ENCODE peak calls at places on chromosomes 4 and X, in eight cellular contexts. One of them, this sample, is unnamed.

GRCh38 chr4:137124278-137124932 is 407.9 kb downstream of the PCDH18 start:
- DNase-seq in CD4-positive, alpha-beta T cell: no peak
- DNase-seq in CD8-positive, alpha-beta memory T cell: no peak
- DNase-seq in neural progenitor cell: peak
- DNase-seq in CD4-positive, alpha-beta memory T cell: no peak
- DNase-seq in thoracic aorta: no peak
- DNase-seq in uterus: peak
- DNase-seq in left ventricle myocardium inferior: no peak
- DNase-seq in this sample: no peak

GRCh38 chr4:87019898-87020297 is 85.1 kb downstream of the AFF1 start:
- DNase-seq in thoracic aorta: no peak
- DNase-seq in left ventricle myocardium inferior: no peak
- DNase-seq in CD4-positive, alpha-beta memory T cell: no peak
- DNase-seq in neural progenitor cell: no peak
- DNase-seq in uterus: no peak
- DNase-seq in CD8-positive, alpha-beta memory T cell: no peak
- DNase-seq in CD4-positive, alpha-beta T cell: no peak
- DNase-seq in this sample: no peak

GRCh38 chr4:180571516-180571915 is 1671.7 kb upstream of the TENM3 start:
- DNase-seq in left ventricle myocardium inferior: no peak
- DNase-seq in uterus: no peak
- DNase-seq in CD4-positive, alpha-beta memory T cell: no peak
- DNase-seq in CD8-positive, alpha-beta memory T cell: no peak
- DNase-seq in neural progenitor cell: no peak
- DNase-seq in CD4-positive, alpha-beta T cell: no peak
- DNase-seq in thoracic aorta: no peak
- DNase-seq in this sample: no peak

GRCh38 chrX:119721487-119721886 is 28.5 kb upstream of the SEPTIN6 start:
- DNase-seq in thoracic aorta: no peak
- DNase-seq in uterus: no peak
- DNase-seq in left ventricle myocardium inferior: no peak
- DNase-seq in CD4-positive, alpha-beta T cell: no peak
- DNase-seq in CD4-positive, alpha-beta memory T cell: no peak
- DNase-seq in neural progenitor cell: no peak
- DNase-seq in CD8-positive, alpha-beta memory T cell: no peak
- DNase-seq in this sample: no peak

GRCh38 chr4:80266902-80267380 is 477 bp downstream of the FGF5 start:
- DNase-seq in CD4-positive, alpha-beta memory T cell: no peak
- DNase-seq in left ventricle myocardium inferior: no peak
- DNase-seq in CD4-positive, alpha-beta T cell: no peak
- DNase-seq in CD8-positive, alpha-beta memory T cell: no peak
- DNase-seq in uterus: peak
- DNase-seq in neural progenitor cell: peak
- DNase-seq in thoracic aorta: no peak
- DNase-seq in this sample: no peak

GRCh38 chr4:105189855-105190650 is 43.4 kb downstream of the TET2 start:
- DNase-seq in CD4-positive, alpha-beta T cell: no peak
- DNase-seq in thoracic aorta: no peak
- DNase-seq in CD4-positive, alpha-beta memory T cell: no peak
- DNase-seq in neural progenitor cell: no peak
- DNase-seq in uterus: no peak
- DNase-seq in left ventricle myocardium inferior: no peak
- DNase-seq in CD8-positive, alpha-beta memory T cell: no peak
- DNase-seq in this sample: no peak

GRCh38 chr4:81498046-81498445 is 26.3 kb upstream of the RASGEF1B start:
- DNase-seq in CD4-positive, alpha-beta memory T cell: no peak
- DNase-seq in left ventricle myocardium inferior: no peak
- DNase-seq in CD4-positive, alpha-beta T cell: no peak
- DNase-seq in uterus: no peak
- DNase-seq in CD8-positive, alpha-beta memory T cell: no peak
- DNase-seq in thoracic aorta: no peak
- DNase-seq in neural progenitor cell: no peak
- DNase-seq in this sample: no peak

GRCh38 chrX:768596-768995 is 138.0 kb downstream of the SHOX start:
- DNase-seq in left ventricle myocardium inferior: no peak
- DNase-seq in CD4-positive, alpha-beta memory T cell: no peak
- DNase-seq in neural progenitor cell: no peak
- DNase-seq in CD4-positive, alpha-beta T cell: no peak
- DNase-seq in uterus: no peak
- DNase-seq in CD8-positive, alpha-beta memory T cell: no peak
- DNase-seq in thoracic aorta: no peak
- DNase-seq in this sample: no peak

GRCh38 chr4:179624768-179625181 is 2182.5 kb upstream of the AGA start:
- DNase-seq in left ventricle myocardium inferior: no peak
- DNase-seq in CD4-positive, alpha-beta memory T cell: no peak
- DNase-seq in CD4-positive, alpha-beta T cell: no peak
- DNase-seq in CD8-positive, alpha-beta memory T cell: no peak
- DNase-seq in uterus: no peak
- DNase-seq in neural progenitor cell: peak
- DNase-seq in thoracic aorta: no peak
- DNase-seq in this sample: no peak

GRCh38 chrX:138485767-138486166 is 225.8 kb downstream of the FGF13 start:
- DNase-seq in CD4-positive, alpha-beta memory T cell: no peak
- DNase-seq in CD8-positive, alpha-beta memory T cell: no peak
- DNase-seq in thoracic aorta: no peak
- DNase-seq in left ventricle myocardium inferior: no peak
- DNase-seq in CD4-positive, alpha-beta T cell: no peak
- DNase-seq in neural progenitor cell: no peak
- DNase-seq in uterus: no peak
- DNase-seq in this sample: no peak

GRCh38 chrX:109974906-109975655 is 27.8 kb upstream of the TMEM164 start:
- DNase-seq in CD4-positive, alpha-beta memory T cell: no peak
- DNase-seq in CD4-positive, alpha-beta T cell: no peak
- DNase-seq in neural progenitor cell: no peak
- DNase-seq in left ventricle myocardium inferior: no peak
- DNase-seq in uterus: no peak
- DNase-seq in thoracic aorta: no peak
- DNase-seq in CD8-positive, alpha-beta memory T cell: no peak
- DNase-seq in this sample: no peak

GRCh38 chr4:54543088-54543795 is 114.5 kb upstream of the KIT start:
- DNase-seq in CD8-positive, alpha-beta memory T cell: no peak
- DNase-seq in CD4-positive, alpha-beta memory T cell: no peak
- DNase-seq in neural progenitor cell: no peak
- DNase-seq in uterus: no peak
- DNase-seq in thoracic aorta: no peak
- DNase-seq in left ventricle myocardium inferior: no peak
- DNase-seq in CD4-positive, alpha-beta T cell: no peak
- DNase-seq in this sample: peak

GRCh38 chr4:5143306-5143861 is 92.1 kb downstream of the STK32B start:
- DNase-seq in CD8-positive, alpha-beta memory T cell: no peak
- DNase-seq in thoracic aorta: no peak
- DNase-seq in CD4-positive, alpha-beta memory T cell: no peak
- DNase-seq in CD4-positive, alpha-beta T cell: no peak
- DNase-seq in left ventricle myocardium inferior: no peak
- DNase-seq in uterus: no peak
- DNase-seq in neural progenitor cell: no peak
- DNase-seq in this sample: no peak

GRCh38 chrX:135086197-135086854 is 34.0 kb downstream of the ETDB start:
- DNase-seq in left ventricle myocardium inferior: no peak
- DNase-seq in uterus: peak
- DNase-seq in thoracic aorta: no peak
- DNase-seq in CD8-positive, alpha-beta memory T cell: peak
- DNase-seq in CD4-positive, alpha-beta memory T cell: peak
- DNase-seq in neural progenitor cell: peak
- DNase-seq in CD4-positive, alpha-beta T cell: no peak
- DNase-seq in this sample: peak

GRCh38 chr4:83361416-83362196 is 27.0 kb upstream of the HPSE start:
- DNase-seq in left ventricle myocardium inferior: no peak
- DNase-seq in uterus: no peak
- DNase-seq in CD4-positive, alpha-beta T cell: no peak
- DNase-seq in neural progenitor cell: no peak
- DNase-seq in CD8-positive, alpha-beta memory T cell: no peak
- DNase-seq in CD4-positive, alpha-beta memory T cell: no peak
- DNase-seq in thoracic aorta: no peak
- DNase-seq in this sample: no peak

DNA sequence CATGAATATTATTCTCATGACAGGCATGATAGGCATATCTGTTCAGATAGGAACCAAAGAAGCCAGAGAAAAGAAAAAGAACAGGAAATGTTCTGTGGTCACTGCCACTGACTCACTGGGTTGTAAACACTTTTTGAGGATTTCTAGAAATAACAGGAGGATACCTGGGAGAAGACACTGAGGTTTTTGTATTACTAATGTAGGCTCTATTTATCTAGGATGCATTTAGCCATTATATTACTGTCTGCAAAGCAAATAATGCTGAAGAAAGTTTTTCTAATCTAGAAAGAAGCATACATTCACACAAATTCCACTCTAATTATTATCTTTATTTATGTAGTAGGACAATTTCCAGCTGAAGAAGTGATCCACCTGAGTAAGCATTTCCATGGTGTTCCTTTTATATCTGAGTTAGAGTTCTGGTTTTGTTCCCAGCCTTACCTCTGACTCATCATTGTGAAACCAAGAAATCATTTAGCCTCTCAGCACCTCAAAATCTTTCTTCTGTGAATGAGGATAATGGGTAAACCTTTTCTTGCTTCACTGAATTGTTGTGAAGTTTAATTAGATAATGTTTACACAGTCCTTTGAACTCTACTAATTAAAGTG is 40.2 kb upstream of the EPGN start:
- DNase-seq in neural progenitor cell: no peak
- DNase-seq in uterus: no peak
- DNase-seq in CD8-positive, alpha-beta memory T cell: no peak
- DNase-seq in thoracic aorta: no peak
- DNase-seq in left ventricle myocardium inferior: no peak
- DNase-seq in CD4-positive, alpha-beta memory T cell: no peak
- DNase-seq in CD4-positive, alpha-beta T cell: no peak
- DNase-seq in this sample: peak
- H3K27ac ChIP-seq in neural progenitor cell: no peak
- H3K27ac ChIP-seq in uterus: no peak
- H3K27ac ChIP-seq in CD8-positive, alpha-beta memory T cell: no peak
- H3K27ac ChIP-seq in thoracic aorta: no peak
- H3K27ac ChIP-seq in left ventricle myocardium inferior: no peak
- H3K27ac ChIP-seq in CD4-positive, alpha-beta memory T cell: no peak
- H3K27ac ChIP-seq in CD4-positive, alpha-beta T cell: no peak
- H3K27ac ChIP-seq in this sample: peak

GRCh38 chr4:42709392-42710065 is 52.6 kb upstream of the ATP8A1 start:
- DNase-seq in uterus: no peak
- DNase-seq in neural progenitor cell: no peak
- DNase-seq in CD4-positive, alpha-beta memory T cell: no peak
- DNase-seq in CD8-positive, alpha-beta memory T cell: no peak
- DNase-seq in CD4-positive, alpha-beta T cell: no peak
- DNase-seq in thoracic aorta: no peak
- DNase-seq in left ventricle myocardium inferior: no peak
- DNase-seq in this sample: no peak

GRCh38 chr4:42706086-42706485 is 49.2 kb upstream of the ATP8A1 start:
- DNase-seq in CD4-positive, alpha-beta memory T cell: no peak
- DNase-seq in CD8-positive, alpha-beta memory T cell: no peak
- DNase-seq in thoracic aorta: no peak
- DNase-seq in uterus: no peak
- DNase-seq in CD4-positive, alpha-beta T cell: no peak
- DNase-seq in neural progenitor cell: no peak
- DNase-seq in left ventricle myocardium inferior: no peak
- DNase-seq in this sample: no peak

GRCh38 chr4:42710329-42710728 is 53.4 kb upstream of the ATP8A1 start:
- DNase-seq in CD4-positive, alpha-beta T cell: no peak
- DNase-seq in thoracic aorta: no peak
- DNase-seq in left ventricle myocardium inferior: no peak
- DNase-seq in CD8-positive, alpha-beta memory T cell: no peak
- DNase-seq in neural progenitor cell: peak
- DNase-seq in CD4-positive, alpha-beta memory T cell: no peak
- DNase-seq in uterus: no peak
- DNase-seq in this sample: no peak

GRCh38 chr4:42710761-42711160 is 53.9 kb upstream of the ATP8A1 start:
- DNase-seq in uterus: no peak
- DNase-seq in CD4-positive, alpha-beta memory T cell: no peak
- DNase-seq in thoracic aorta: no peak
- DNase-seq in left ventricle myocardium inferior: no peak
- DNase-seq in CD4-positive, alpha-beta T cell: no peak
- DNase-seq in neural progenitor cell: no peak
- DNase-seq in CD8-positive, alpha-beta memory T cell: no peak
- DNase-seq in this sample: no peak

DNA sequence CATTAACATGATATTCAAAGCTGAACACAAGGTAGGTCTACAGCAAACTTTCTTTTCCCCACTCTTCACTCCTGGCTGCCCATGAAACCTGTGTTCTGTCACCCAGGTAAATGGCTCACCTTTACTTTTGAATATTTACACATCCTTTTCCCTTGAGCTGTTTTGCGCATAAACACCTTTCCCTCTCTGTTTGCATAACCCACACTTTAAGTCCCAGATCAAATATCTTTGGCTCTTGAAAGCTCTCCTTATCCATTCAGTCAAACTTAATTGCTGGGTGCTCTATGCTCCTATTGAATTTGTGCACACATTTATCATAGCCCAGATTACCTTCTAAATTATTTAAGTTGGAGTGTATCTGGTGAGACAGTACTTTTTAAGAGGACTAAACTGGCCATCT is 51.7 kb upstream of the ATP8A1 start:
- DNase-seq in left ventricle myocardium inferior: no peak
- DNase-seq in uterus: no peak
- DNase-seq in thoracic aorta: no peak
- DNase-seq in CD8-positive, alpha-beta memory T cell: no peak
- DNase-seq in CD4-positive, alpha-beta T cell: no peak
- DNase-seq in CD4-positive, alpha-beta memory T cell: no peak
- DNase-seq in neural progenitor cell: no peak
- DNase-seq in this sample: no peak
- H3K27ac ChIP-seq in left ventricle myocardium inferior: no peak
- H3K27ac ChIP-seq in uterus: no peak
- H3K27ac ChIP-seq in thoracic aorta: no peak
- H3K27ac ChIP-seq in CD8-positive, alpha-beta memory T cell: no peak
- H3K27ac ChIP-seq in CD4-positive, alpha-beta T cell: no peak
- H3K27ac ChIP-seq in CD4-positive, alpha-beta memory T cell: no peak
- H3K27ac ChIP-seq in neural progenitor cell: no peak
- H3K27ac ChIP-seq in this sample: no peak

DNA sequence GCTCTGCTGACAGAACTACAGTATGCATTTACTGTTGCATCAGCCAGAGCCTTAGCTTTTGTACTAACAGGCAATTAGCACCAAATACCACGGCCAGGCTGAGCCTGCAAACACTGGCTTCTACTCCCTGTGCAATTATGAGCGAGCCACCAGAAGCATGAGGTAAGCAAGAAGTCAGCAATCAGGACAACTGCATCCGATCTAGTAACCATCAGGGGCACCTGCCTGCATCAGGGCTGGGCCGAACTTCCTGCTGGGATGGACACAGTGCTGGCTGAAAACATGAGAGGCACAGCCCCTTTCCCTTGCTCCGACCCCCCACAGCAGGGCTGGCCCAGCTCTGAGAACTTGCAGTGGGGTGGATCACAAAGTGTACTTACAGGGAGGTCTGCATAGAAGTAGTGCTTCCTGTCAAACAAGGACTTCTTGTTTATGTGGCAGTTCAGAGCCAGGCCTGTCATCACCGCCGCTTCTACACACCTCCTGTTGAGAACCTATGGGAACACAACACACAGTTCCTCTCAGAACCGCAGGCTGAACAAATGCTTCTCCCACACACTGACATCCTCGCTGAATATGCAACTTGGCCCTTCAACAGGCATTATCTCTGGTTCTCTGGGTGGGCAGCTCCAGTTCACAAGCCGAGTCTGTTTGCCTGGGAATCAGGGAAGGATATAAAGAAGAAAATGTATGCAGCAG is 41.6 kb downstream of the GATB start:
- DNase-seq in thoracic aorta: no peak
- DNase-seq in CD4-positive, alpha-beta T cell: no peak
- DNase-seq in neural progenitor cell: peak
- DNase-seq in CD8-positive, alpha-beta memory T cell: no peak
- DNase-seq in uterus: no peak
- DNase-seq in CD4-positive, alpha-beta memory T cell: no peak
- DNase-seq in left ventricle myocardium inferior: peak
- DNase-seq in this sample: no peak
- H3K27ac ChIP-seq in thoracic aorta: no peak
- H3K27ac ChIP-seq in CD4-positive, alpha-beta T cell: no peak
- H3K27ac ChIP-seq in neural progenitor cell: no peak
- H3K27ac ChIP-seq in CD8-positive, alpha-beta memory T cell: no peak
- H3K27ac ChIP-seq in uterus: no peak
- H3K27ac ChIP-seq in CD4-positive, alpha-beta memory T cell: no peak
- H3K27ac ChIP-seq in left ventricle myocardium inferior: peak
- H3K27ac ChIP-seq in this sample: no peak

GRCh38 chrX:19886888-19887531 is 390 bp downstream of the SH3KBP1 start:
- DNase-seq in CD4-positive, alpha-beta memory T cell: no peak
- DNase-seq in CD8-positive, alpha-beta memory T cell: peak
- DNase-seq in neural progenitor cell: peak
- DNase-seq in left ventricle myocardium inferior: peak
- DNase-seq in CD4-positive, alpha-beta T cell: no peak
- DNase-seq in thoracic aorta: no peak
- DNase-seq in uterus: no peak
- DNase-seq in this sample: no peak
- H3K27ac ChIP-seq in CD4-positive, alpha-beta memory T cell: peak
- H3K27ac ChIP-seq in CD8-positive, alpha-beta memory T cell: no peak
- H3K27ac ChIP-seq in neural progenitor cell: no peak
- H3K27ac ChIP-seq in left ventricle myocardium inferior: peak
- H3K27ac ChIP-seq in CD4-positive, alpha-beta T cell: no peak
- H3K27ac ChIP-seq in thoracic aorta: peak
- H3K27ac ChIP-seq in uterus: peak
- H3K27ac ChIP-seq in this sample: peak

This sample was measured in epithelial cell of prostate.